ENCODE peak calls at places on chromosomes 7 and 10, in eight cellular contexts. One of them, this sample, is unnamed. For H3K9me3, the result is how much of the 10 kb centered on the place peaks cover.

GRCh38 chr7:95686109-95686508 is 86.2 kb upstream of the DYNC1I1 start:
- DNase-seq in adipocyte: peak
- DNase-seq in tibial artery: peak
- DNase-seq in right atrium auricular region: peak
- DNase-seq in cardiac muscle cell: peak
- DNase-seq in CD8-positive, alpha-beta memory T cell: no peak
- DNase-seq in lower lobe of right lung: no peak
- DNase-seq in prostate gland: peak
- DNase-seq in this sample: no peak

GRCh38 chr10:125084191-125085186 is 75.9 kb downstream of the CTBP2 start:
- DNase-seq in CD8-positive, alpha-beta memory T cell: no peak
- DNase-seq in adipocyte: peak
- DNase-seq in prostate gland: no peak
- DNase-seq in lower lobe of right lung: no peak
- DNase-seq in cardiac muscle cell: peak
- DNase-seq in right atrium auricular region: peak
- DNase-seq in tibial artery: peak
- DNase-seq in this sample: peak

GRCh38 chr7:120402368-120402767 is 129.4 kb downstream of the KCND2 start:
- DNase-seq in prostate gland: no peak
- DNase-seq in lower lobe of right lung: no peak
- DNase-seq in tibial artery: no peak
- DNase-seq in cardiac muscle cell: peak
- DNase-seq in right atrium auricular region: no peak
- DNase-seq in adipocyte: no peak
- DNase-seq in CD8-positive, alpha-beta memory T cell: no peak
- DNase-seq in this sample: no peak

GRCh38 chr7:42253316-42253715 is 16.3 kb upstream of the GLI3 start:
- DNase-seq in right atrium auricular region: no peak
- DNase-seq in lower lobe of right lung: no peak
- DNase-seq in tibial artery: no peak
- DNase-seq in CD8-positive, alpha-beta memory T cell: no peak
- DNase-seq in prostate gland: no peak
- DNase-seq in cardiac muscle cell: no peak
- DNase-seq in adipocyte: no peak
- DNase-seq in this sample: no peak

GRCh38 chr7:70489808-70490207 is 642.1 kb upstream of the GALNT17 start:
- DNase-seq in lower lobe of right lung: no peak
- DNase-seq in tibial artery: no peak
- DNase-seq in cardiac muscle cell: peak
- DNase-seq in right atrium auricular region: no peak
- DNase-seq in adipocyte: peak
- DNase-seq in CD8-positive, alpha-beta memory T cell: no peak
- DNase-seq in prostate gland: no peak
- DNase-seq in this sample: no peak

GRCh38 chr10:49541762-49542161 is 2.8 kb upstream of the ERCC6 start:
- DNase-seq in tibial artery: no peak
- DNase-seq in cardiac muscle cell: no peak
- DNase-seq in CD8-positive, alpha-beta memory T cell: no peak
- DNase-seq in adipocyte: no peak
- DNase-seq in lower lobe of right lung: no peak
- DNase-seq in right atrium auricular region: no peak
- DNase-seq in prostate gland: no peak
- DNase-seq in this sample: no peak

GRCh38 chr10:27783660-27784059 is 38.0 kb upstream of the MKX start:
- DNase-seq in right atrium auricular region: no peak
- DNase-seq in adipocyte: peak
- DNase-seq in lower lobe of right lung: no peak
- DNase-seq in cardiac muscle cell: peak
- DNase-seq in tibial artery: no peak
- DNase-seq in prostate gland: no peak
- DNase-seq in CD8-positive, alpha-beta memory T cell: no peak
- DNase-seq in this sample: no peak

GRCh38 chr10:13790196-13790595 is 203.4 kb downstream of the PRPF18 start:
- DNase-seq in tibial artery: no peak
- DNase-seq in adipocyte: no peak
- DNase-seq in prostate gland: no peak
- DNase-seq in CD8-positive, alpha-beta memory T cell: no peak
- DNase-seq in right atrium auricular region: no peak
- DNase-seq in cardiac muscle cell: no peak
- DNase-seq in lower lobe of right lung: no peak
- DNase-seq in this sample: no peak

GRCh38 chr10:119221666-119222065 is 14.3 kb downstream of the GRK5 start:
- DNase-seq in lower lobe of right lung: no peak
- DNase-seq in adipocyte: no peak
- DNase-seq in CD8-positive, alpha-beta memory T cell: no peak
- DNase-seq in right atrium auricular region: no peak
- DNase-seq in tibial artery: no peak
- DNase-seq in prostate gland: no peak
- DNase-seq in cardiac muscle cell: no peak
- DNase-seq in this sample: no peak

GRCh38 chr7:657565-658119 is 68.9 kb upstream of the DNAAF5 start:
- DNase-seq in CD8-positive, alpha-beta memory T cell: no peak
- DNase-seq in tibial artery: no peak
- DNase-seq in right atrium auricular region: no peak
- DNase-seq in prostate gland: no peak
- DNase-seq in lower lobe of right lung: no peak
- DNase-seq in adipocyte: peak
- DNase-seq in cardiac muscle cell: peak
- DNase-seq in this sample: no peak

GRCh38 chr10:48215148-48215982 is 59.1 kb downstream of the FRMPD2 start:
- DNase-seq in lower lobe of right lung: no peak
- DNase-seq in right atrium auricular region: no peak
- DNase-seq in prostate gland: peak
- DNase-seq in tibial artery: no peak
- DNase-seq in CD8-positive, alpha-beta memory T cell: no peak
- DNase-seq in cardiac muscle cell: peak
- DNase-seq in adipocyte: peak
- DNase-seq in this sample: no peak

GRCh38 chr7:154509192-154509591 is 457.0 kb downstream of the DPP6 start:
- DNase-seq in tibial artery: no peak
- DNase-seq in cardiac muscle cell: no peak
- DNase-seq in adipocyte: no peak
- DNase-seq in CD8-positive, alpha-beta memory T cell: no peak
- DNase-seq in prostate gland: no peak
- DNase-seq in lower lobe of right lung: no peak
- DNase-seq in right atrium auricular region: no peak
- DNase-seq in this sample: no peak

GRCh38 chr7:22093003-22093402 is 147.3 kb upstream of the CDCA7L start:
- DNase-seq in cardiac muscle cell: peak
- DNase-seq in tibial artery: no peak
- DNase-seq in prostate gland: no peak
- DNase-seq in CD8-positive, alpha-beta memory T cell: no peak
- DNase-seq in adipocyte: peak
- DNase-seq in right atrium auricular region: no peak
- DNase-seq in lower lobe of right lung: no peak
- DNase-seq in this sample: no peak

GRCh38 chr10:24331457-24331856 is 122.5 kb downstream of the KIAA1217 start:
- DNase-seq in adipocyte: peak
- DNase-seq in tibial artery: no peak
- DNase-seq in lower lobe of right lung: peak
- DNase-seq in CD8-positive, alpha-beta memory T cell: no peak
- DNase-seq in right atrium auricular region: no peak
- DNase-seq in prostate gland: peak
- DNase-seq in cardiac muscle cell: peak
- DNase-seq in this sample: no peak

GRCh38 chr7:141563956-141564623 is 12.9 kb downstream of the AGK start:
- DNase-seq in tibial artery: no peak
- DNase-seq in adipocyte: no peak
- DNase-seq in lower lobe of right lung: no peak
- DNase-seq in cardiac muscle cell: no peak
- DNase-seq in CD8-positive, alpha-beta memory T cell: no peak
- DNase-seq in right atrium auricular region: no peak
- DNase-seq in prostate gland: no peak
- DNase-seq in this sample: no peak

GRCh38 chr10:86047588-86047987 is 319.0 kb downstream of the GRID1 start:
- DNase-seq in cardiac muscle cell: no peak
- DNase-seq in lower lobe of right lung: no peak
- DNase-seq in tibial artery: no peak
- DNase-seq in right atrium auricular region: no peak
- DNase-seq in adipocyte: no peak
- DNase-seq in CD8-positive, alpha-beta memory T cell: no peak
- DNase-seq in prostate gland: no peak
- DNase-seq in this sample: no peak

GRCh38 chr10:120131183-120131582 is 238.7 kb downstream of the SEC23IP start:
- DNase-seq in lower lobe of right lung: no peak
- DNase-seq in right atrium auricular region: no peak
- DNase-seq in CD8-positive, alpha-beta memory T cell: no peak
- DNase-seq in adipocyte: peak
- DNase-seq in prostate gland: no peak
- DNase-seq in cardiac muscle cell: peak
- DNase-seq in tibial artery: no peak
- DNase-seq in this sample: no peak

GRCh38 chr10:108090476-108091215 is 926.1 kb upstream of the SORCS1 start:
- DNase-seq in CD8-positive, alpha-beta memory T cell: no peak
- DNase-seq in adipocyte: no peak
- DNase-seq in cardiac muscle cell: no peak
- DNase-seq in lower lobe of right lung: no peak
- DNase-seq in right atrium auricular region: no peak
- DNase-seq in prostate gland: no peak
- DNase-seq in tibial artery: no peak
- DNase-seq in this sample: no peak

GRCh38 chr10:49187950-49188761 is at the start of gene TMEM273:
- DNase-seq in cardiac muscle cell: no peak
- DNase-seq in lower lobe of right lung: peak
- DNase-seq in tibial artery: peak
- DNase-seq in prostate gland: no peak
- DNase-seq in right atrium auricular region: peak
- DNase-seq in CD8-positive, alpha-beta memory T cell: no peak
- DNase-seq in adipocyte: no peak
- DNase-seq in this sample: peak

GRCh38 chr10:71448146-71448545 is 51.4 kb downstream of the CDH23 start:
- DNase-seq in prostate gland: no peak
- DNase-seq in lower lobe of right lung: no peak
- DNase-seq in right atrium auricular region: no peak
- DNase-seq in adipocyte: no peak
- DNase-seq in CD8-positive, alpha-beta memory T cell: no peak
- DNase-seq in cardiac muscle cell: no peak
- DNase-seq in tibial artery: no peak
- DNase-seq in this sample: no peak

GRCh38 chr7:70574970-70575799 is 556.8 kb upstream of the GALNT17 start:
- DNase-seq in right atrium auricular region: no peak
- DNase-seq in cardiac muscle cell: no peak
- DNase-seq in tibial artery: no peak
- DNase-seq in lower lobe of right lung: no peak
- DNase-seq in CD8-positive, alpha-beta memory T cell: no peak
- DNase-seq in adipocyte: peak
- DNase-seq in prostate gland: no peak
- DNase-seq in this sample: no peak

GRCh38 chr7:140605337-140605736 is 35.3 kb downstream of the DENND2A start:
- DNase-seq in right atrium auricular region: no peak
- DNase-seq in cardiac muscle cell: no peak
- DNase-seq in adipocyte: peak
- DNase-seq in prostate gland: no peak
- DNase-seq in tibial artery: no peak
- DNase-seq in lower lobe of right lung: no peak
- DNase-seq in CD8-positive, alpha-beta memory T cell: no peak
- DNase-seq in this sample: peak

DNA sequence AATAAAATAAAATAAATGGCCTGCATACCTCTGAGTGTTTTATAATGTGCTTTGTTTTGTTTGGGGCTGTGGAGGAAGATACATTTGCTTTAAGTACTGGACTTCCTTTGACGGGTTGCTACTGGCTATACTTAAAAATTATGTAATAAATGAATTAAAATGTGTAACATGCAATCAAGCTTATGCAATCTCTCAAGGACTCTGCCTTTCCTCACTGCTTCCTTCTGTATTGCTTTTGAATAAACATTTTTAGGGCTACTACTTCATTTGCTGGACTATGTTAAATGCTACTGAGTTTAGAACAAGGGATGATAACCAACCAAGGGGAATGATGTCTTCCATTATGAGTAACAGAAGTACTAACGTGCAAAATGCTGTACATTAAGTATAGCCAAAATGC is 91.6 kb downstream of the ETV1 start:
- DNase-seq in cardiac muscle cell: peak
- DNase-seq in tibial artery: no peak
- DNase-seq in right atrium auricular region: no peak
- DNase-seq in adipocyte: peak
- DNase-seq in CD8-positive, alpha-beta memory T cell: no peak
- DNase-seq in prostate gland: no peak
- DNase-seq in lower lobe of right lung: no peak
- DNase-seq in this sample: no peak
- H3K9me3 ChIP-seq in cardiac muscle cell: under half
- H3K9me3 ChIP-seq in tibial artery: under half
- H3K9me3 ChIP-seq in right atrium auricular region: under half
- H3K9me3 ChIP-seq in adipocyte: under half
- H3K9me3 ChIP-seq in CD8-positive, alpha-beta memory T cell: under half
- H3K9me3 ChIP-seq in prostate gland: under half
- H3K9me3 ChIP-seq in lower lobe of right lung: under half
- H3K9me3 ChIP-seq in this sample: under half

GRCh38 chr7:157791666-157792065 is 454.9 kb downstream of the DNAJB6 start:
- DNase-seq in lower lobe of right lung: no peak
- DNase-seq in right atrium auricular region: no peak
- DNase-seq in adipocyte: no peak
- DNase-seq in CD8-positive, alpha-beta memory T cell: no peak
- DNase-seq in cardiac muscle cell: no peak
- DNase-seq in tibial artery: no peak
- DNase-seq in prostate gland: no peak
- DNase-seq in this sample: no peak
- H3K9me3 ChIP-seq in lower lobe of right lung: under half
- H3K9me3 ChIP-seq in right atrium auricular region: under half
- H3K9me3 ChIP-seq in adipocyte: under half
- H3K9me3 ChIP-seq in CD8-positive, alpha-beta memory T cell: under half
- H3K9me3 ChIP-seq in cardiac muscle cell: under half
- H3K9me3 ChIP-seq in tibial artery: under half
- H3K9me3 ChIP-seq in prostate gland: under half
- H3K9me3 ChIP-seq in this sample: under half

DNA sequence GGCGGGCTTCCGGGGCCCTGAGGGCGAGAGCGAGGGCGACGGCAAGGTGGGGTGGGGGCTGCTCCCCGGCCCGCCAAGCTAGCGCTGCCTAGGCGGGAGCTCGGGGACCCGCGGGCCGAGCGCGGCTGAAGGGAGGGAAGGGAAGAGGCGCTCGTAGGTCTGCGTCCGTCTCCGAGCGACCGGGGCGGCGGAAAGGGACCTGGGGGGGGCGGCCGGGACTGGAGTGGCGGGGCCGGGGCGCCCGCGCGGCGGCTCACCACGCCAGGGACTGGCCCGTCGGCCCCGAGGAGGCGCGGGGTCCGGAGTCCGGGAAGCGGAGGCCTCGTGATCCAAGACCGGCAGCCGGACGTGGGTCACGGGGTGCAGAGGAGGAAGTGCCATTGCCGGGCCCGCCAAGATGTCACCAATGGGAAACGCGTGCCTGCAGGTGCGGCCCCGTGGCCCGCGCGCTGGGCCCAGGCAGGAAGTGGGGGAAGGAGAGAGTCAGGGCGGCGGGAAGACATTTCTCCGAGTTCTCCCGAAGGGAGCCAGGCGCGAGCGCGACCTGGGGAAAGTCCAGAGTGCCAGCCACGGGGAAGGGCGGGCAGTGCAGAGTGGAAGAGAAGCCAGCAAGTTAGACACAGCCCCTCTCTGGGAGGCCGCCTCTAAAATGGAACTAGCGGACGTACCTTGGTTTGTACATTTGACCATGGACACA is 11.9 kb downstream of the HNRNPF start:
- DNase-seq in right atrium auricular region: peak
- DNase-seq in adipocyte: peak
- DNase-seq in lower lobe of right lung: peak
- DNase-seq in tibial artery: peak
- DNase-seq in prostate gland: peak
- DNase-seq in CD8-positive, alpha-beta memory T cell: peak
- DNase-seq in cardiac muscle cell: peak
- DNase-seq in this sample: peak
- H3K9me3 ChIP-seq in right atrium auricular region: under half
- H3K9me3 ChIP-seq in adipocyte: under half
- H3K9me3 ChIP-seq in lower lobe of right lung: under half
- H3K9me3 ChIP-seq in tibial artery: under half
- H3K9me3 ChIP-seq in prostate gland: under half
- H3K9me3 ChIP-seq in CD8-positive, alpha-beta memory T cell: under half
- H3K9me3 ChIP-seq in cardiac muscle cell: under half
- H3K9me3 ChIP-seq in this sample: under half

GRCh38 chr7:47596502-47597202 is 14.7 kb upstream of the TNS3 start:
- DNase-seq in adipocyte: no peak
- DNase-seq in right atrium auricular region: no peak
- DNase-seq in lower lobe of right lung: no peak
- DNase-seq in tibial artery: peak
- DNase-seq in prostate gland: no peak
- DNase-seq in CD8-positive, alpha-beta memory T cell: no peak
- DNase-seq in cardiac muscle cell: peak
- DNase-seq in this sample: no peak
- H3K9me3 ChIP-seq in adipocyte: under half
- H3K9me3 ChIP-seq in right atrium auricular region: under half
- H3K9me3 ChIP-seq in lower lobe of right lung: under half
- H3K9me3 ChIP-seq in tibial artery: under half
- H3K9me3 ChIP-seq in prostate gland: under half
- H3K9me3 ChIP-seq in CD8-positive, alpha-beta memory T cell: under half
- H3K9me3 ChIP-seq in cardiac muscle cell: under half
- H3K9me3 ChIP-seq in this sample: under half

This sample was measured in upper lobe of right lung.